ENCODE peak calls at places on chromosomes 13 and 19, in six cellular contexts. Q, Y, U, F, Z and D are unnamed samples.

GRCh38 chr13:40064154-40064713 is 408.8 kb downstream of the COG6 start:
- DNase-seq in Y (no peak), Z (peak), U (no peak), F (no peak), Q (no peak), D (peak)

GRCh38 chr19:38678217-38678890 is 30.9 kb downstream of the ACTN4 start:
- DNase-seq in Y (no peak), F (no peak), U (no peak), Q (no peak), Z (no peak), D (no peak)

GRCh38 chr13:39530996-39531395 is 72.0 kb downstream of the LHFPL6 start:
- DNase-seq in F (no peak), Z (no peak), Y (no peak), U (no peak), Q (no peak), D (no peak)

GRCh38 chr19:584240-585001 is 5.3 kb upstream of the HCN2 start:
- DNase-seq in Q (no peak), Z (no peak), F (peak), U (peak), Y (no peak), D (peak)

GRCh38 chr13:38900188-38900587 is 90.4 kb downstream of the STOML3 start:
- DNase-seq in Y (no peak), Z (no peak), F (peak), Q (no peak), U (peak), D (no peak)

GRCh38 chr13:25691654-25692053 is 319.9 kb downstream of the ATP8A2 start:
- DNase-seq in Q (no peak), F (no peak), Z (no peak), U (no peak), Y (no peak), D (no peak)

GRCh38 chr13:72384186-72384823 is 343.1 kb downstream of the MZT1 start:
- DNase-seq in F (no peak), Q (no peak), U (peak), Z (peak), Y (no peak), D (peak)

GRCh38 chr19:1446713-1447564 is 3.0 kb upstream of the APC2 start:
- DNase-seq in Z (no peak), U (peak), Y (no peak), Q (no peak), F (peak), D (no peak)

GRCh38 chr19:49997709-49998108 is 27.5 kb downstream of the VRK3 start:
- DNase-seq in Z (peak), Q (peak), U (peak), Y (no peak), F (peak), D (peak)

GRCh38 chr13:54628383-54628782 is 1599.8 kb downstream of the OLFM4 start:
- DNase-seq in U (no peak), Y (no peak), Q (no peak), F (no peak), Z (no peak), D (no peak)

GRCh38 chr19:43471091-43471490 is 5.7 kb upstream of the LYPD3 start:
- DNase-seq in Q (no peak), Z (no peak), U (no peak), Y (no peak), F (no peak), D (no peak)

GRCh38 chr19:55563261-55563690 is 17.4 kb downstream of the ZNF579 start:
- DNase-seq in Q (no peak), Z (no peak), Y (no peak), U (no peak), F (peak), D (no peak)

GRCh38 chr13:40158218-40158617 is 502.8 kb downstream of the COG6 start:
- DNase-seq in Y (no peak), U (no peak), F (no peak), Z (no peak), Q (no peak), D (peak)

GRCh38 chr19:55113570-55114039 is 3.8 kb downstream of the PPP1R12C start:
- DNase-seq in F (peak), Y (no peak), U (peak), Z (peak), Q (no peak), D (peak)

GRCh38 chr19:18589380-18590272 is 1.0 kb downstream of the REX1BD start:
- DNase-seq in U (peak), Z (peak), F (peak), Q (peak), Y (peak), D (peak)

DNA sequence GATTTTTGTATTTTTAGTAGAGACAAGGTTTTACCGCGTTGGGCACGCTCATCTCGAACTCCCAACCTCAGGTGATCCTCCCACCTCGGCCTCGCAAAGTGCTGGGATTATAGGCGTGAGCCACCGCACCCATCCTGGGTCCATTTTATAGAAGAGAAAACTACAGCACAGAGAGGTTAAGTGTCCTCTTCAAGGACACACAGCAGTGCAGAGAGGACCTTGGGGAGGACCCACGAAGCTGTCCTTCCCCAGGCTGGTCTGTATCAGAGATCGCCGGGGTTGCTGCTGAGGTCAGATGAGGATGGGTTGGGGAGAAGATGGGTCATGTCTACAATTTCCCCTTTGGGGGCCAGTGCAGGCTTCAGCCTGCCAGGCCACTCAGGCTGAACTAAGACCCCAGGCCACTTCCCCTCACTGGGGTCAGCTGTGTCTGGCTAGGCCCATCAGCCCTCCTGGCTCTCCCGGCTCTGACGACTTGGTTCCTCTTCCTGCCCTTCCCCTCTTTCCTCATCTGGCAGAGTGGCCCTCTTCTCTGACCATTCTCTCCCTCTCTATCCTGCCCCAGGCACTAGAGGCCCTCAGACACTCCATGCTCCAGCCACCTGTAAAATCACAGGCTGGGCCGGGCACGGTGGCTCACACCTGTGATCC is 9.6 kb downstream of the MYO1F start:
- DNase-seq in Q (no peak), F (no peak), Z (no peak), U (no peak), Y (no peak), D (no peak)
- TF ChIP-seq POLR2AphosphoS5 in Q (no peak), F (no peak), Z (no peak), U (no peak), Y (no peak), D (no peak)

DNA sequence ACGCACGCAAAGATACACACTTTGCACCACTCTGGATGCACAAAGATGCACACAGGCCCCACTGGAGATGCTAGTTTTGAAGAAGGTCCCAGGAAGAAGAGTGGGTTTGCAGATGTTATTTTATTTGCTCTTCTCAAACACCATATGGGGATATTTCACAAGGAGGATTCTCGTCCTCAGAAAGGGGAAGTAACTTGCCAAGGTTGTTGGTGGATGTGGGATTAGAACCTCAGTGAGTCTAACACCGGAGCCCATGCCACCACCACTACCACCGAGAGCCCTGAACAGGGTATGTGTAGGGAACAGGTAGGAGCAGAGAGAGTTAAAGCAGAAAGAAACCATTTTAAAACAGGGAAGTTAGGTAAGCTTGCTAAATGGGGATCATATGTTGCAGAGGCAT is 9.6 kb upstream of the CEACAM6 start:
- DNase-seq in Z (no peak), F (no peak), U (no peak), Q (no peak), Y (no peak), D (no peak)
- H3K4me2 ChIP-seq in Z (no peak), F (no peak), U (no peak), Q (no peak), Y (no peak), D (no peak)

GRCh38 chr13:70964124-70964523 is 855.9 kb upstream of the KLHL1 start:
- DNase-seq in F (no peak), Y (no peak), Z (peak), U (no peak), Q (no peak), D (peak)

GRCh38 chr13:70967564-70967963 is 859.3 kb upstream of the KLHL1 start:
- DNase-seq in F (no peak), Q (no peak), Z (no peak), Y (no peak), U (no peak), D (no peak)
- TF ChIP-seq POLR2AphosphoS5 in F (no peak), Q (no peak), Z (no peak), Y (no peak), U (no peak), D (no peak)

DNA sequence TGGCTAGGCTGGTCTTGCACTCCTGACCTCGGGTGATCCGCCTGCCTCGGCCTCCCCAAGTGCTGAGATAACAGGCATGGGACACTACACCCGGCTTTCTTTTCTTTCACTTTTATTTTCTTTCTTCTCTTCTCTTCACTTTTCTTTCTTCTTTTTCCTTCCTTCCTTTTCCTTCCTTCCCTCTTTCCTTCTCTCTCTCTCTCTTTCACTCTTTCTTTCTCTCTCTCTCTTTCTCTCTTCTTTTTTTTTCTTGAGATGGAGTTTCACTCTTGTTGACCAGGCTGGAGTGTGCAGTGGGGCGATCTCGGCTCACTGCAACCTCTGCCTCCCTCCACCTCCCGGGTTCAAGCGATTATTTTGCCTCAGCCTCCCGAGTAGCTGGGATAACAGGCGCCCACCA is 812 bp upstream of the ZNF493 start:
- DNase-seq in Y (no peak), Z (no peak), U (no peak), F (no peak), Q (no peak), D (no peak)
- H3K4me2 ChIP-seq in Y (no peak), Z (no peak), U (no peak), F (no peak), Q (no peak), D (no peak)